ENCODE peak calls at places on chromosomes 5 and 9, in six cellular contexts. H is HCEC 1CT, K is HS-5, J is nucleus accumbens, R is mucosa of descending colon, T is AG09309. L is an unnamed sample.

GRCh38 chr5:162248107-162248713 is 180.6 kb downstream of the GABRG2 start:
- DNase-seq in J (no peak), T (no peak), K (no peak), R (peak; percentile 4), H (no peak), L (no peak)

GRCh38 chr5:132056610-132057497 is 3.6 kb upstream of the IL3 start:
- DNase-seq in T (no peak), K (no peak), R (no peak), J (no peak), H (no peak), L (no peak)

GRCh38 chr9:125074976-125075375 is 68.4 kb downstream of the SCAI start:
- DNase-seq in H (peak; percentile 53), J (no peak), K (no peak), T (no peak), R (no peak), L (peak; percentile 15)

GRCh38 chr5:57825026-57825683 is 342.5 kb upstream of the ACTBL2 start:
- DNase-seq in H (peak; percentile 84), T (peak; percentile 78), R (no peak), J (no peak), K (peak; percentile 96), L (peak; percentile 84)

GRCh38 chr5:178790371-178790770 is 59.9 kb upstream of the ZNF354A start:
- DNase-seq in K (no peak), H (no peak), T (no peak), R (no peak), J (no peak), L (no peak)

GRCh38 chr5:179246227-179246626 is 99.0 kb downstream of the ADAMTS2 start:
- DNase-seq in J (no peak), K (no peak), T (no peak), R (no peak), H (no peak), L (no peak)

GRCh38 chr9:87577746-87578145 is 80.1 kb downstream of the DAPK1 start:
- DNase-seq in T (no peak), H (no peak), K (no peak), R (no peak), J (no peak), L (no peak)

GRCh38 chr5:36452394-36453100 is 150.8 kb upstream of the RANBP3L start:
- DNase-seq in R (no peak), T (no peak), K (no peak), H (no peak), J (no peak), L (no peak)

GRCh38 chr5:62460578-62460983 is 48.0 kb downstream of the IPO11 start:
- DNase-seq in R (peak; percentile 6), H (peak; percentile 64), T (no peak), K (no peak), J (no peak), L (no peak)

L was measured in non-pigmented ciliary epithelial cell.